ENCODE peak calls at places on chromosomes 6 and 20, in nine cellular contexts. G is endothelial cell of umbilical vein, L is stomach, E is HCT116, I is HepG2, R is GM12878, K is sigmoid colon, M is spleen, D is prostate gland. S is an unnamed sample.

GRCh38 chr20:58102744-58103516 is 125.5 kb downstream of the ANKRD60 start:
- DNase-seq in K (no peak), R (no peak), E (no peak), L (no peak), I (no peak), M (no peak), D (no peak), G (no peak), S (no peak)

GRCh38 chr20:63979549-63980316 is at the start of gene SAMD10:
- DNase-seq in I (peak), R (peak), L (peak), D (no peak), E (no peak), K (no peak), G (peak), M (peak), S (no peak)

GRCh38 chr6:44096615-44097014 is 30.6 kb downstream of the MRPL14 start:
- DNase-seq in G (peak), E (peak), L (peak), D (peak), R (peak), I (peak), K (peak), M (peak), S (peak)

GRCh38 chr20:31712564-31713311 is 9.9 kb downstream of the BCL2L1 start:
- DNase-seq in R (no peak), D (peak), L (peak), I (peak), K (peak), M (peak), E (peak), G (peak), S (peak)

GRCh38 chr6:100342830-100343229 is 121.9 kb downstream of the SIM1 start:
- DNase-seq in R (no peak), G (peak), M (no peak), E (no peak), I (no peak), K (no peak), D (no peak), L (no peak), S (no peak)

GRCh38 chr6:135267085-135267484 is 86.0 kb downstream of the MYB start:
- DNase-seq in R (no peak), D (peak), M (no peak), E (no peak), K (no peak), I (peak), G (no peak), L (no peak), S (no peak)

GRCh38 chr20:4550740-4551139 is 171.0 kb upstream of the PRND start:
- DNase-seq in D (no peak), E (no peak), L (no peak), G (peak), R (no peak), I (no peak), M (no peak), K (no peak), S (no peak)

GRCh38 chr6:134627707-134628106 is 309.8 kb upstream of the SGK1 start:
- DNase-seq in R (no peak), M (no peak), K (no peak), E (no peak), D (no peak), G (no peak), L (no peak), I (no peak), S (no peak)

GRCh38 chr20:46000571-46001145 is 8.1 kb upstream of the MMP9 start:
- DNase-seq in G (no peak), L (no peak), K (peak), D (no peak), R (no peak), I (no peak), M (no peak), E (no peak), S (no peak)

GRCh38 chr6:169933251-169933821 is 181.9 kb downstream of the ERMARD start:
- DNase-seq in I (no peak), E (no peak), D (no peak), L (peak), M (no peak), K (no peak), R (no peak), G (no peak), S (peak)

GRCh38 chr6:3913077-3913957 is 64.1 kb downstream of the FAM50B start:
- DNase-seq in G (peak), I (peak), M (no peak), L (peak), D (peak), K (peak), E (peak), R (no peak), S (no peak)

GRCh38 chr6:11754625-11755289 is 23.8 kb downstream of the ADTRP start:
- DNase-seq in R (no peak), I (no peak), D (no peak), G (peak), E (no peak), K (no peak), M (no peak), L (no peak), S (no peak)

GRCh38 chr20:18030020-18030419 is 27.7 kb downstream of the OVOL2 start:
- DNase-seq in I (peak), D (no peak), M (no peak), R (no peak), K (no peak), L (no peak), E (no peak), G (no peak), S (no peak)

GRCh38 chr20:4767084-4767483 is 45.4 kb downstream of the PRND start:
- DNase-seq in I (no peak), G (no peak), K (no peak), R (no peak), E (no peak), M (no peak), D (no peak), L (no peak), S (no peak)

GRCh38 chr6:139291813-139292619 is at the start of gene TXLNB:
- DNase-seq in I (no peak), L (peak), G (peak), M (peak), D (peak), K (peak), E (peak), R (peak), S (peak)

DNA sequence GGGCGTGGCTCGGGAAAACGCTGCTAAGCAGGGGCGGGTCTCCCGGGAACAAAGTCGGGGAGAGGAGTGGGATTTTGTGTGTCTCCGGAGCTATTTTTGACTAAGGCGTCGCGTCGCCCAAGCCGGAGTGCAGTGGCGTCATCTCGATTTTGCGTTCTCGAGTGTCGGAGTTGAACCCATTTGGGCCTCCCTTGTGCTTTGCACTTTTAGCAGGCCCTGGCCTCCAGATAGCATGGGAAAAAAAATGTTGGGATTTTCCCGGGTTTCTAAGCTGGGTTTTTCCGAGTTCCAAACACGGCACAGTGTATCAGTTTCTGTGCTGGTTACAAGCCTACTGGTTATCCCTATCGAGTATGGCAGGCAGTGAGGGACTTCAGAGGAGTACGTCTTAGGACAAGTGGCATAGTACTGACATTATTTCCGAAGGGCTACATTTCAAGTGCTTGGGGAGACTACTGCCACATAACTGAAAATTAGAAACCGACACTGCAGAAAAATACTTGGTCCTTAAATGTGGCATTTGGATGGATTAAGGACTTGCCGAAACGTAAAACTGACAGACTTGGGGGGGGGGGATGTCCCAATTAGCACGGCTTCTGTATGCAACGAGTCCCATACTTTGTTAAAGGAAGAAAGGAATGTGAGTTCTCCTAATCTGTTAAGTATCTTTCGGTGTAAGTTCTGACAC is 70.1 kb downstream of the HFE start:
- DNase-seq in L (peak), G (peak), E (no peak), D (no peak), M (peak), I (no peak), R (no peak), K (no peak), S (peak)
- TF ChIP-seq POLR2A in L (no peak), G (peak), E (peak), D (peak), M (peak), I (peak), R (peak), K (peak), S (peak)

DNA sequence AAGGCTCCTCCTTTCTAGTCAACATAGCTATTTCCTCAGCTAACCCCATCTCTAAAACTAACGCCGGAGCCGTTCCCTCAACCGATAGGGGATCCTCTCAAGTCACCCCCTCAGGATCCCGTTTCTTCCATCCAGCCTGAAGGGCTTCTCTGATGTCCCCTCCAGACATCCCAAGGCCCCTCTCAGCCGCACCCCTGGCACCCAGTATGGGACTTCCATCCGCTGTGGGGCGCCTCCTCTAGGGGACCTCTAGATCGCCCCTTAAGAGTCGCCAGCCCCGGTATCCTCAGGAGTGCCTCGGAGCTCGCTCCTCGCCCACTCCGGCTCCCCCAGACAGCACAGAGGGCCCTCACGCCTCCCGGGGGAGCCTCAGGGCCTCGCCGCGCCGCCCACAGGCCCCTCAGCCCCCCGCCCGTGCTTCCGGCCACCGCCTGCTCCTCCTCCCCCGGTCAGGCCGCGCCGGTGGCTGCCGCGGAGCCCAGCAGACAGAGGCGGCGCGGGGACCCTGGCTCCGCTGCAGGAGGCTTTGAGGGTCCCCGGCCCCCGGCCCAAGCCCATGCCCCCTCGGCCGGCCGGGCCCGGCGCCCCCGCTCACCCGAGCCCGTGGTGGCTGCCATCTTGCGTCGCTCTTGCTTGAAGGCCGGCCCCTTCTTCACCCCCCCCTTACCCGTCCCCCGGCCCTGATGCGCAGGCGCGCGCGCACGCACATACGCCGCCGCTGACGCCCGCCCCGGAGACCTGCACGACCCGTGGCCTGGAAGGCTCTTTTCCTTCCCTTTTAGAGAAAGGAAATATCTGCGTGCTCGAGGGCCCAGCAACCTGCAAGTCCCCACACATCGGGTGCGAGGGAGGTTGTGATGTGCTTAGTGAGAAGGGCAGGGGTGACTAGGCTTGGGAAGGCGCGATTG is at the start of gene UBE2V1:
- DNase-seq in E (peak), L (peak), G (peak), D (peak), I (peak), R (peak), M (peak), K (peak), S (peak)
- TF ChIP-seq CTCF in E (no peak), L (peak), G (peak), D (peak), I (peak), R (peak), M (peak), K (no peak), S (peak)

DNA sequence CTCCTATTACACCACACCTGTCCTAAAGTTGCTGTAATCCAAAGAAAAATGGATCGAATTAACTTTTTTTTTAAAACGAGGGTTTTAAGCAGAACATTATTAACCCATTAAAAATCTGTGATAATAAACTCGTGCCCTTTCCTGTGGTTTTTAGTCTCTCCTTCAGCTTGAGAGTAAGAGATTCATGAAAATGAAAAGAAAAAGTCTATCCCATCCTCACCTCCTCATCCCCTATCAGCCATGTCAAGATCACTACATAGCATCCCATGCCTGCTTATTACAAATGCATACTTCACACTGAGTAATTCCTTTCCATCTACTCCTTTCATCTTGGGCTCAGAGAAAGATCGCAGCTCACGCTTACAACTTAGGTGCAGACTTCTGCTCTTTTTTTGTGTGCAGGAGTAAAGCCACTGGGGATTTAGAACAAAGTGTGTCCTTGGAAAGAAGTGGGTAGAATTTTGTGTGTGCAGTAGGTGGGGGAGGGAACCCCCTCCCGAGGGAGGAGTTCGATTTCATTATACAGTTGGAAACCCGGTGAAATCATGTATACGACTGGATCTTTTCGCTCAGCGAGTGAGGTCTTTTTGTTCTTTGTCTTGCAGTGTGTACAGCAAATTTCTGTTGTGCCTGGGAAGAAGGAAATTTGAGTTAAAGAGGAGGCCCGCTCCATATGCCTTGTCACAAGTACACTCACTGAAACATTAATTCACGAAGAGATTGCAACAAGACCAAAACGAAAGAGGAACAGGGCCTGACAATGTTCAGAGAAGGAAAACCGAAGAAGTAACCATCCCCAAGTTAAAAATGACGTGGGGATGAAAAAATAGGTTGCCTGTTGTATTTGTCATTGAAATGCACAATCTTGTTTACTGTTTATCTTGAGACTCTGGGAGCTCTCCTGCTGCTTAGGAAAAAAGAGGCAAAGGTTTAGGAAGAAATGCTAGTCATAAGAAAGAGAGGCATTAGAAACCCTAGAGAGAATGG is 146.5 kb upstream of the ZNF217 start:
- DNase-seq in K (no peak), R (no peak), M (no peak), E (no peak), D (no peak), I (no peak), L (no peak), G (no peak), S (no peak)
- TF ChIP-seq POLR2AphosphoS5 in K (no peak), R (peak), M (no peak), E (no peak), D (no peak), I (no peak), L (peak), G (no peak), S (no peak)

GRCh38 chr6:147080215-147080614 is 124.0 kb upstream of the STXBP5 start:
- DNase-seq in K (no peak), L (no peak), G (no peak), E (no peak), I (no peak), R (no peak), M (no peak), D (no peak), S (no peak)
- TF ChIP-seq POLR2A in K (no peak), L (no peak), G (no peak), E (no peak), I (no peak), R (no peak), M (no peak), D (no peak), S (no peak)

DNA sequence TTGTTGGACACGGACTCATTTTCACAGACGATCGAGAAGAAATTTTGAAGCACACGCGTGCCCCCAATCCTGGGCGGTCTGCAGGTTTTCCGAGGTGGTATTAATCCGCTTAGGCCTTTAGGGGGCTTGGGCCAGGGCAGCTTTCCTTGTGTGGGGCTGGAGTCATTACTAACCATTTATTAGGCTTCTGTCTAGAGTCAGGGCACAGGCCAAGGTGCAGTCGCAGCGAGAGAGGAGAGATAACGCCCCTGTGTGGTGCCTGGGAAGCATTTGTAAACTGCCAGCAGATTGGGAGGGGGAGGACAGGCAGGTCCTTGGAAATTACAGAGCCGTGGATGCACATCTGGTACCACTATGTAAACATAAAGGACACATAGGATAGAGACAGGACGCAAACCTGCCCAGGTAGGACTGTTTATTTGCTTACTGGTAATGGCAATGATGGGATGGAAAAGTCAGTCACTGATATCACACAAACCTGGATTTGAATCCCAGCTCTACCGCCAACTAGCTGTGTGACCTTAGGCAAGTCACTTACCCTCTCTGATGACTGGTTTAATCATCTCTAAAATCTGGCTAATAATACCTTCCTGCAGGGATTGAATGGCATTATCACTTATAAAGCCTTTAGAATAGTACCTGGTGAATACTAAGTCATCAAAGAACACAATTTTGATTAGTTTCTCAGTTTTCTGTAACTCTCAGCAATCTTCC is 76.4 kb downstream of the TMEM242 start:
- DNase-seq in I (no peak), K (no peak), M (peak), E (no peak), L (no peak), D (no peak), G (no peak), R (no peak), S (no peak)
- TF ChIP-seq CTCF in I (peak), K (no peak), M (no peak), E (no peak), L (no peak), D (no peak), G (no peak), R (no peak), S (no peak)

GRCh38 chr20:50224553-50225255 is 34.1 kb downstream of the CEBPB start:
- DNase-seq in G (peak), M (no peak), K (peak), E (no peak), L (peak), I (no peak), R (no peak), D (no peak), S (no peak)
- TF ChIP-seq POLR2AphosphoS5 in G (no peak), M (peak), K (peak), E (no peak), L (peak), I (no peak), R (no peak), D (peak), S (peak)